ENCODE peak calls at places on chromosomes 4 and X, in nine cellular contexts. D is GM03348; H is activated gamma-delta T cell treated with anti-CD3 and anti-CD28 coated beads, Interleukin-2, amount 50 U/mL, for 16 hours; E is GM19239; O is GM10248; W is cardiac fibroblast; M is immature natural killer cell; C is NCI-H1930; K is CD8-positive, alpha-beta T cell. N is an unnamed sample.

GRCh38 chr4:91631335-91631734 is 672.4 kb upstream of the GRID2 start:
- DNase-seq in D (no peak), H (no peak), E (no peak), O (no peak), W (no peak), M (no peak), C (no peak), K (no peak), N (no peak)

GRCh38 chr4:37641886-37642849 is 44.0 kb downstream of the RELL1 start:
- DNase-seq in D (no peak), H (no peak), E (no peak), O (no peak), W (no peak), M (no peak), C (no peak), K (no peak), N (no peak)

GRCh38 chrX:136694491-136695087 is 46.6 kb downstream of the CD40LG start:
- DNase-seq in D (peak), H (no peak), E (no peak), O (peak), W (peak), M (peak), C (peak), K (peak), N (no peak)

GRCh38 chrX:27966492-27966891 is 14.8 kb downstream of the DCAF8L1 start:
- DNase-seq in D (no peak), H (no peak), E (no peak), O (no peak), W (peak), M (no peak), C (no peak), K (no peak), N (no peak)

GRCh38 chrX:13652256-13653021 is 502 bp upstream of the TCEANC start:
- DNase-seq in D (peak), H (no peak), E (no peak), O (no peak), W (peak), M (no peak), C (no peak), K (no peak), N (no peak)

GRCh38 chr4:16952462-16952871 is 54.0 kb upstream of the LDB2 start:
- DNase-seq in D (peak), H (no peak), E (no peak), O (no peak), W (no peak), M (no peak), C (no peak), K (no peak), N (no peak)

GRCh38 chr4:71270901-71271300 is 67.9 kb upstream of the SLC4A4 start:
- DNase-seq in D (no peak), H (no peak), E (no peak), O (no peak), W (peak), M (peak), C (peak), K (peak), N (no peak)

GRCh38 chrX:138886769-138887168 is 175.3 kb upstream of the FGF13 start:
- DNase-seq in D (no peak), H (no peak), E (no peak), O (no peak), W (peak), M (no peak), C (peak), K (no peak), N (no peak)

GRCh38 chr4:24686866-24687672 is 102.7 kb upstream of the DHX15 start:
- DNase-seq in D (no peak), H (no peak), E (no peak), O (peak), W (peak), M (no peak), C (no peak), K (no peak), N (no peak)

GRCh38 chrX:39104745-39105144 is 303.5 kb downstream of the MID1IP1 start:
- DNase-seq in D (no peak), H (no peak), E (no peak), O (no peak), W (no peak), M (no peak), C (no peak), K (no peak), N (no peak)

GRCh38 chrX:122572461-122572860 is 611.6 kb upstream of the GRIA3 start:
- DNase-seq in D (peak), H (no peak), E (no peak), O (no peak), W (peak), M (no peak), C (no peak), K (no peak), N (no peak)

GRCh38 chr4:8838911-8839431 is 32.7 kb downstream of the HMX1 start:
- DNase-seq in D (no peak), H (no peak), E (no peak), O (no peak), W (no peak), M (no peak), C (no peak), K (no peak), N (no peak)

GRCh38 chr4:115973768-115974167 is 860.3 kb upstream of the NDST4 start:
- DNase-seq in D (no peak), H (no peak), E (no peak), O (no peak), W (no peak), M (no peak), C (no peak), K (no peak), N (no peak)

GRCh38 chr4:169620846-169621228 is 459 bp downstream of the CLCN3 start:
- DNase-seq in D (no peak), H (no peak), E (no peak), O (no peak), W (peak), M (no peak), C (no peak), K (peak), N (peak)